ENCODE peak calls at places on chromosomes 16 and 17, in eight cellular contexts. Y is ovary, O is IMR-90, U is sigmoid colon, F is A549, A is transverse colon, T is GM12891, C is K562. B is an unnamed sample.

GRCh38 chr17:34826332-34826731 is 134.9 kb downstream of the CCT6B start:
- DNase-seq in Y (no peak), O (no peak), U (no peak), F (peak; percentile 59), A (no peak), T (no peak), C (peak; percentile 21), B (no peak)

GRCh38 chr16:64892843-64893242 is 229.0 kb downstream of the CDH11 start:
- DNase-seq in Y (no peak), O (peak; percentile 93), U (no peak), F (no peak), A (no peak), T (no peak), C (no peak), B (no peak)

GRCh38 chr17:73293480-73293911 is 18.3 kb downstream of the CDC42EP4 start:
- DNase-seq in Y (peak; percentile 52), O (peak; percentile 91), U (peak; percentile 92), F (peak; percentile 36), A (peak; percentile 51), T (no peak), C (no peak), B (no peak)

GRCh38 chr16:55773859-55774549 is 58.9 kb downstream of the CES1 start:
- DNase-seq in Y (no peak), O (no peak), U (no peak), F (peak; percentile 38), A (no peak), T (no peak), C (no peak), B (no peak)

GRCh38 chr17:57164814-57165213 is 79.8 kb downstream of the AKAP1 start:
- DNase-seq in Y (no peak), O (no peak), U (no peak), F (no peak), A (no peak), T (no peak), C (no peak), B (no peak)

GRCh38 chr17:50661795-50662391 is 27.2 kb downstream of the ABCC3 start:
- DNase-seq in Y (no peak), O (peak; percentile 93), U (peak; percentile 81), F (peak; percentile 100), A (peak; percentile 90), T (no peak), C (peak; percentile 67), B (peak; percentile 90)

GRCh38 chr17:2237521-2237921 is 66.1 kb downstream of the SMG6 start:
- DNase-seq in Y (peak; percentile 81), O (no peak), U (no peak), F (no peak), A (no peak), T (no peak), C (no peak), B (no peak)

GRCh38 chr16:87723224-87723619 is 42.6 kb downstream of the KLHDC4 start:
- DNase-seq in Y (no peak), O (peak; percentile 97), U (no peak), F (no peak), A (peak; percentile 34), T (peak; percentile 63), C (peak; percentile 64), B (peak; percentile 26)

GRCh38 chr16:57807968-57808528 is 5.8 kb upstream of the KIFC3 start:
- DNase-seq in Y (peak; percentile 85), O (peak; percentile 91), U (peak; percentile 90), F (peak; percentile 98), A (peak; percentile 87), T (peak; percentile 63), C (peak; percentile 76), B (peak; percentile 59)

GRCh38 chr17:49260011-49260921 is 29.7 kb upstream of the PHOSPHO1 start:
- DNase-seq in Y (peak; percentile 50), O (peak; percentile 82), U (peak; percentile 73), F (peak; percentile 83), A (peak; percentile 52), T (peak; percentile 53), C (peak; percentile 72), B (peak; percentile 82)
- TF ChIP-seq POLR2A in Y (no peak), O (peak; percentile 63), U (no peak), F (peak; percentile 29), A (no peak), T (no peak), C (no peak), B (peak; percentile 66)

GRCh38 chr17:81514735-81515529 is 2.3 kb upstream of the ACTG1 start:
- DNase-seq in Y (peak; percentile 89), O (peak; percentile 82), U (peak; percentile 95), F (peak; percentile 86), A (peak; percentile 90), T (no peak), C (peak; percentile 26), B (peak; percentile 27)
- TF ChIP-seq POLR2A in Y (peak; percentile 72), O (no peak), U (peak; percentile 47), F (peak; percentile 47), A (peak; percentile 63), T (peak; percentile 54), C (no peak), B (no peak)

GRCh38 chr17:3804503-3804931 is 3.5 kb upstream of the ITGAE start:
- DNase-seq in Y (no peak), O (peak; percentile 38), U (no peak), F (no peak), A (no peak), T (no peak), C (no peak), B (no peak)
- TF ChIP-seq POLR2A in Y (no peak), O (no peak), U (no peak), F (no peak), A (no peak), T (no peak), C (no peak), B (no peak)

GRCh38 chr17:63549946-63550815 is at the start of gene DCAF7:
- DNase-seq in Y (peak; percentile 99), O (peak; percentile 100), U (peak; percentile 100), F (peak; percentile 100), A (peak; percentile 99), T (peak; percentile 97), C (peak; percentile 100), B (peak; percentile 100)
- TF ChIP-seq POLR2A in Y (peak; percentile 29), O (peak; percentile 64), U (peak; percentile 48), F (peak; percentile 93), A (peak; percentile 81), T (peak; percentile 86), C (peak; percentile 90), B (peak; percentile 91)

GRCh38 chr17:41773190-41773588 is 13.3 kb downstream of the JUP start:
- DNase-seq in Y (peak; percentile 77), O (peak; percentile 91), U (peak; percentile 86), F (peak; percentile 90), A (peak; percentile 93), T (no peak), C (peak; percentile 24), B (no peak)
- TF ChIP-seq POLR2A in Y (no peak), O (no peak), U (no peak), F (no peak), A (peak; percentile 79), T (no peak), C (no peak), B (no peak)

B was measured in erythroblast.